ENCODE peak calls at places on chromosomes 3 and 15, in ten cellular contexts. X, K, L, T, W, U, Z, M, F and A are unnamed samples.

GRCh38 chr3:87268646-87269211 is 7.7 kb downstream of the POU1F1 start:
- DNase-seq in U (no peak), Z (peak; percentile 5), T (no peak), M (no peak), W (no peak), L (peak; percentile 3), K (no peak), F (peak; percentile 13), X (peak; percentile 12), A (peak; percentile 38)

GRCh38 chr15:69224383-69224782 is 63.9 kb downstream of the GLCE start:
- DNase-seq in U (no peak), K (no peak), M (no peak), Z (peak; percentile 0), X (no peak), T (no peak), W (peak; percentile 22), F (no peak), L (no peak), A (peak; percentile 17)

GRCh38 chr15:72285927-72286516 is 13.7 kb upstream of the PARP6 start:
- DNase-seq in U (peak; percentile 66), X (peak; percentile 48), W (peak; percentile 73), K (no peak), M (peak; percentile 85), T (peak; percentile 49), L (peak; percentile 1), F (peak; percentile 32), Z (no peak), A (no peak)

GRCh38 chr3:142022381-142022780 is 127.0 kb downstream of the TFDP2 start:
- DNase-seq in U (peak; percentile 56), X (no peak), L (no peak), Z (peak; percentile 7), F (peak; percentile 28), W (no peak), T (peak; percentile 7), K (no peak), M (no peak), A (peak; percentile 29)

GRCh38 chr15:66747866-66748265 is 45.8 kb downstream of the SMAD6 start:
- DNase-seq in M (no peak), F (no peak), U (no peak), X (no peak), K (no peak), T (no peak), L (no peak), Z (peak; percentile 33), W (no peak), A (no peak)

GRCh38 chr15:73965730-73966103 is 26.4 kb downstream of the STOML1 start:
- DNase-seq in K (peak; percentile 27), M (no peak), L (no peak), T (peak; percentile 26), W (no peak), X (peak; percentile 42), F (peak; percentile 73), U (peak; percentile 15), Z (peak; percentile 59), A (peak; percentile 55)

GRCh38 chr3:129238945-129239705 is 10.3 kb upstream of the COPG1 start:
- DNase-seq in L (no peak), W (peak; percentile 33), M (no peak), T (peak; percentile 53), U (no peak), F (peak; percentile 35), X (peak; percentile 82), Z (peak; percentile 73), K (peak; percentile 58), A (peak; percentile 76)

GRCh38 chr3:150407818-150408231 is 273 bp upstream of the TSC22D2 start:
- DNase-seq in L (no peak), W (peak; percentile 94), T (no peak), M (no peak), F (peak; percentile 77), Z (no peak), X (peak; percentile 89), K (no peak), U (peak; percentile 80), A (peak; percentile 72)

GRCh38 chr3:69051796-69052566 is at the start of gene TMF1:
- DNase-seq in T (peak; percentile 97), L (no peak), M (peak; percentile 100), U (no peak), K (peak; percentile 96), X (peak; percentile 99), Z (peak; percentile 99), F (peak; percentile 99), W (peak; percentile 98), A (peak; percentile 99)

GRCh38 chr3:182912476-182912875 is 67.9 kb downstream of the DCUN1D1 start:
- DNase-seq in W (no peak), L (no peak), X (no peak), T (no peak), U (no peak), M (no peak), Z (no peak), F (no peak), K (no peak), A (no peak)

GRCh38 chr15:89406756-89407650 is 72.4 kb upstream of the POLG start:
- DNase-seq in U (no peak), M (no peak), L (peak; percentile 65), F (no peak), X (no peak), T (no peak), Z (no peak), K (no peak), W (no peak), A (no peak)

GRCh38 chr15:100383302-100384107 is 41.7 kb upstream of the ADAMTS17 start:
- DNase-seq in K (no peak), T (peak; percentile 34), M (no peak), U (peak; percentile 51), X (peak; percentile 42), W (peak; percentile 30), L (peak; percentile 54), Z (peak; percentile 8), F (peak; percentile 32), A (peak; percentile 32)

GRCh38 chr3:50264389-50264963 is 4.5 kb upstream of the SEMA3B start:
- DNase-seq in K (no peak), Z (peak; percentile 77), W (peak; percentile 92), U (no peak), X (peak; percentile 68), L (no peak), T (no peak), M (peak; percentile 91), F (peak; percentile 83), A (peak; percentile 81)

GRCh38 chr3:184443364-184443763 is 63.5 kb downstream of the CHRD start:
- DNase-seq in F (no peak), Z (no peak), L (no peak), T (no peak), U (no peak), M (no peak), X (no peak), K (no peak), W (no peak), A (no peak)

GRCh38 chr3:182730675-182731042 is 62.6 kb upstream of the ATP11B start:
- DNase-seq in M (no peak), X (no peak), U (no peak), T (no peak), F (no peak), W (no peak), Z (no peak), K (no peak), L (no peak), A (no peak)

GRCh38 chr3:12405432-12406272 is 78.6 kb upstream of the TSEN2 start:
- DNase-seq in U (peak; percentile 26), L (no peak), Z (peak; percentile 99), K (no peak), X (peak; percentile 97), T (no peak), F (peak; percentile 97), W (peak; percentile 89), M (peak; percentile 95), A (peak; percentile 99)

GRCh38 chr3:115108614-115109013 is 38.5 kb downstream of the ZBTB20 start:
- DNase-seq in T (no peak), X (peak; percentile 11), F (peak; percentile 25), Z (no peak), W (no peak), U (no peak), K (no peak), L (no peak), M (no peak), A (peak; percentile 1)

GRCh38 chr15:89444855-89445254 is 51.5 kb downstream of the RHCG start:
- DNase-seq in L (peak; percentile 8), T (no peak), F (no peak), Z (no peak), X (no peak), U (no peak), K (no peak), W (no peak), M (peak; percentile 45), A (no peak)

GRCh38 chr3:40582401-40583027 is 57.8 kb downstream of the ZNF621 start:
- DNase-seq in L (no peak), F (no peak), X (no peak), U (no peak), T (no peak), M (no peak), K (no peak), W (no peak), Z (no peak), A (no peak)

GRCh38 chr3:129890891-129891290 is 2.6 kb downstream of the TMCC1 start:
- DNase-seq in F (no peak), L (no peak), U (no peak), Z (no peak), T (no peak), K (no peak), W (no peak), X (no peak), M (no peak), A (no peak)

GRCh38 chr3:127964053-127964452 is 49.0 kb downstream of the KBTBD12 start:
- DNase-seq in M (no peak), X (peak; percentile 31), L (peak; percentile 79), F (no peak), W (no peak), K (no peak), T (no peak), U (no peak), Z (peak; percentile 25), A (peak; percentile 67)

GRCh38 chr15:57382222-57382621 is 5.9 kb downstream of the CGNL1 start:
- DNase-seq in X (no peak), K (no peak), Z (no peak), U (no peak), F (no peak), W (no peak), L (no peak), T (no peak), M (no peak), A (no peak)

GRCh38 chr3:172407872-172408271 is 40.4 kb downstream of the GHSR start:
- DNase-seq in X (no peak), U (no peak), W (no peak), T (no peak), M (no peak), Z (no peak), K (no peak), F (no peak), L (no peak), A (no peak)

GRCh38 chr15:32029409-32029861 is 880 bp upstream of the CHRNA7 start:
- DNase-seq in L (peak; percentile 22), M (no peak), W (no peak), U (peak; percentile 9), Z (no peak), T (no peak), X (no peak), F (no peak), K (no peak), A (no peak)

GRCh38 chr3:42906085-42906904 is at the start of gene ZNF662:
- DNase-seq in K (no peak), X (peak; percentile 12), L (peak; percentile 3), F (peak; percentile 11), T (peak; percentile 32), W (peak; percentile 42), Z (peak; percentile 26), M (peak; percentile 86), U (peak; percentile 44), A (peak; percentile 46)

GRCh38 chr3:193701896-193702644 is 109.1 kb downstream of the OPA1 start:
- DNase-seq in T (no peak), X (peak; percentile 7), L (no peak), M (no peak), U (peak; percentile 42), Z (peak; percentile 57), K (no peak), F (no peak), W (no peak), A (peak; percentile 58)

GRCh38 chr15:88238618-88239430 is 17.7 kb downstream of the NTRK3 start:
- DNase-seq in W (no peak), X (peak; percentile 77), M (peak; percentile 76), Z (peak; percentile 15), T (no peak), K (no peak), F (peak; percentile 6), U (no peak), L (no peak), A (peak; percentile 14)

GRCh38 chr15:69979269-69979668 is 118.4 kb downstream of the TLE3 start:
- DNase-seq in X (peak; percentile 42), U (no peak), M (no peak), T (no peak), F (peak; percentile 66), Z (peak; percentile 3), W (no peak), L (no peak), K (no peak), A (no peak)